ENCODE peak calls at places on chromosome 4, in six cellular contexts. U is K562, I is HepG2, N is GM12878, E is HCT116, M is H1. B is an unnamed sample.

GRCh38 chr4:148263820-148264219 is 178.4 kb downstream of the NR3C2 start:
- DNase-seq in U (no peak), I (no peak), N (no peak), E (no peak), M (no peak), B (no peak)

GRCh38 chr4:4477796-4478195 is 64.1 kb downstream of the STX18 start:
- DNase-seq in U (no peak), I (no peak), N (no peak), E (no peak), M (no peak), B (no peak)

GRCh38 chr4:101790521-101791188 is at the start of gene BANK1:
- DNase-seq in U (no peak), I (peak), N (peak), E (peak), M (peak), B (peak)

GRCh38 chr4:24203896-24204295 is 314.0 kb upstream of the PPARGC1A start:
- DNase-seq in U (no peak), I (no peak), N (no peak), E (no peak), M (no peak), B (no peak)

GRCh38 chr4:68871772-68872441 is 56.1 kb downstream of the UGT2B10 start:
- DNase-seq in U (no peak), I (peak), N (no peak), E (no peak), M (no peak), B (no peak)

GRCh38 chr4:74884282-74884681 is 48.6 kb upstream of the PARM1 start:
- DNase-seq in U (no peak), I (peak), N (no peak), E (no peak), M (no peak), B (no peak)

GRCh38 chr4:187744911-187745310 is 250.7 kb upstream of the ZFP42 start:
- DNase-seq in U (no peak), I (no peak), N (no peak), E (peak), M (no peak), B (no peak)

GRCh38 chr4:157025898-157026297 is 50.1 kb upstream of the GLRB start:
- DNase-seq in U (no peak), I (no peak), N (no peak), E (no peak), M (no peak), B (no peak)

GRCh38 chr4:139889194-139889762 is 223.7 kb downstream of the MGST2 start:
- DNase-seq in U (no peak), I (no peak), N (no peak), E (no peak), M (no peak), B (no peak)

GRCh38 chr4:107843394-107843793 is 18.7 kb downstream of the SGMS2 start:
- DNase-seq in U (no peak), I (peak), N (no peak), E (no peak), M (no peak), B (no peak)

GRCh38 chr4:98536631-98537030 is 121.8 kb downstream of the TSPAN5 start:
- DNase-seq in U (no peak), I (no peak), N (no peak), E (no peak), M (peak), B (no peak)

GRCh38 chr4:76547167-76547760 is 112.2 kb downstream of the SHROOM3 start:
- DNase-seq in U (no peak), I (no peak), N (no peak), E (no peak), M (no peak), B (no peak)

GRCh38 chr4:46839128-46839527 is 69.9 kb downstream of the COX7B2 start:
- DNase-seq in U (no peak), I (no peak), N (no peak), E (no peak), M (no peak), B (no peak)

GRCh38 chr4:103375278-103375677 is 177.1 kb upstream of the CENPE start:
- DNase-seq in U (no peak), I (no peak), N (no peak), E (peak), M (no peak), B (peak)

GRCh38 chr4:6779667-6780565 is 2.6 kb upstream of the KIAA0232 start:
- DNase-seq in U (no peak), I (peak), N (no peak), E (no peak), M (no peak), B (no peak)

GRCh38 chr4:88415982-88416381 is 37.3 kb downstream of the HERC6 start:
- DNase-seq in U (no peak), I (no peak), N (no peak), E (no peak), M (no peak), B (no peak)
- TF ChIP-seq POLR2A in U (no peak), I (no peak), N (no peak), E (no peak), M (no peak), B (no peak)

DNA sequence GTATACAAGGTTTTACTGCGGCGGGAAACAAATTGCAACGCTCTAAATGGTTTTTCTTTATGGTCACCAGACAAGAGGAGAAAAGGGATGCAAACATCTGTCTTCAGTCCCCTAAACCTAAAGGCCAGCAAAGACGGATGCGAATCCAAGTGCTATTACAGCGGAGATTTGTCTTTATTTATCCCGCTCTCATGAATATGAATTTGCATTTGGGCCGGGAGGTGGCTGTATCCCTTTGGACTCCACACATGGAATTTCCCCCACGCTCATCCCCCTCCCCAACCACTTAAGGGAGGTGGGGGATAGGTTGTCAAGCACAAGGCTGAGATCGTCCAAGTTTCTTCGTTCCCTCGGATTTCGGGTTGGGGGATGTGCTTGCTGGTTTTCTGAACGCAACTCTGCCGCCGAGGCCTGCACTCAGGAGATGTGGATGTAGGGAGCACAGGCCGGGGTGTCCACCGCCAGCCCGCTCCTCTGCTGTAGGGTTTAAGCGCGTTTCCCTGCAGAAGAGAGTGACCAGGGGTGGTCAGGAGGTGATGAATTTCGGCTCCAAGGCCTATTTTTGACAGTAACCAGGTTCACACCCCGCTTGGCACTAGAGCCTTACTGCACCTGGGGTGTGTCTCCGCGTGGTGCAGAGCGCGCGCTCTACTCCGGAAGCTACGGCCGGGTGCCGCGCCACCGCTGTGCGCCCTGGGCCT is 2.2 kb upstream of the PHOX2B start:
- DNase-seq in U (no peak), I (no peak), N (no peak), E (no peak), M (peak), B (no peak)
- TF ChIP-seq EZH2 in U (no peak), I (no peak), N (no peak), E (no peak), M (peak), B (peak)

DNA sequence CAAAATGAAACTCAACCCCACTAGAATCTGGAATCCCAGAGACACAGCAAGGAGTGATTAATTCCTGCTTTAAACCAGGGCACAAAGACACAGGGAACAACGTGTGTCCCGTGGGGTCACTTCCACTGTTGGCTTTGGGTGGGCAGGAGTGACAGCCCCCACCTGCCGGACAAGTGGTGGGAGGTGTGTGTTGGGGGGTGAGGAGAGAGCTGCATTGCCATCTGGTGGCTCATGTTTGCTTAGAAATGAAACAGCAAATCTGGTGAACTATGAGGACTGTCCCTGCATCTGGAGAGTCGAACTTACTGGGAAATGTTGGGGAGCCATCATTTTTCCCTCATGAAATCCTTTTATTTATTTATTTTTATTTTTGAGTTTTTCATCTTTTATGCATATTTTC is 75.9 kb upstream of the AFAP1 start:
- DNase-seq in U (peak), I (no peak), N (no peak), E (no peak), M (no peak), B (peak)
- TF ChIP-seq CTCF in U (peak), I (peak), N (peak), E (peak), M (peak), B (peak)

DNA sequence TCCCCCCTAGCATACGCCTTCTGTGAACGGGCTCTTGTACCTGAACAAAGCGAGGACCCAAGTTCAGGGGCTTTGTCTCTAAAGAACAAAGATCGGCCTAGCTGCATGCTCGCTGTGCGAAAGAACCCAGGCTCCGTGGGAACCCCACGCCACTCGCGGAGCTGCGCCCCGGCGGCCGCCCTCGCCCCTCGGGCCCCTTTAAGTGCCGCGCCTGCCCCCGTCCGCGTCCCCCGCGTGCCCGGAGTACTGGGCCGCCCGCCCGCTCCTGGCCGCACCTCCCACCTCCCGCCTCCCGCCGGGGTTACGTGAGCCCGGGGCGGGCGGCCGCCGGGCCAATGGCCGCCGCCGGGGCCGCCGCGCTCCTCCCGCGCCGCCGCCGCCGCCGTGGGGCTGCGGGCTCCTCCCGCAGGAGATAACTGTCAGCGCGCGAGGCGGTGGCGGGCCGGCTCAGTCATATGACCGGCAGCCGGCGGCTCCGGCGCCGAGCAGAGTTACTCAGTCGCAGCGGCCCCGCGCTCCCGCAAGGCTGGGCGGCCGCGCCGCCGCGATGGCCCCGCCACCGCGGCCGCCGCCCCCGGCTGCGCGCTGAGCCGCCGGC is at the start of gene FNIP2:
- DNase-seq in U (peak), I (peak), N (no peak), E (peak), M (peak), B (peak)
- TF ChIP-seq POLR2A in U (peak), I (peak), N (peak), E (peak), M (no peak), B (peak)

DNA sequence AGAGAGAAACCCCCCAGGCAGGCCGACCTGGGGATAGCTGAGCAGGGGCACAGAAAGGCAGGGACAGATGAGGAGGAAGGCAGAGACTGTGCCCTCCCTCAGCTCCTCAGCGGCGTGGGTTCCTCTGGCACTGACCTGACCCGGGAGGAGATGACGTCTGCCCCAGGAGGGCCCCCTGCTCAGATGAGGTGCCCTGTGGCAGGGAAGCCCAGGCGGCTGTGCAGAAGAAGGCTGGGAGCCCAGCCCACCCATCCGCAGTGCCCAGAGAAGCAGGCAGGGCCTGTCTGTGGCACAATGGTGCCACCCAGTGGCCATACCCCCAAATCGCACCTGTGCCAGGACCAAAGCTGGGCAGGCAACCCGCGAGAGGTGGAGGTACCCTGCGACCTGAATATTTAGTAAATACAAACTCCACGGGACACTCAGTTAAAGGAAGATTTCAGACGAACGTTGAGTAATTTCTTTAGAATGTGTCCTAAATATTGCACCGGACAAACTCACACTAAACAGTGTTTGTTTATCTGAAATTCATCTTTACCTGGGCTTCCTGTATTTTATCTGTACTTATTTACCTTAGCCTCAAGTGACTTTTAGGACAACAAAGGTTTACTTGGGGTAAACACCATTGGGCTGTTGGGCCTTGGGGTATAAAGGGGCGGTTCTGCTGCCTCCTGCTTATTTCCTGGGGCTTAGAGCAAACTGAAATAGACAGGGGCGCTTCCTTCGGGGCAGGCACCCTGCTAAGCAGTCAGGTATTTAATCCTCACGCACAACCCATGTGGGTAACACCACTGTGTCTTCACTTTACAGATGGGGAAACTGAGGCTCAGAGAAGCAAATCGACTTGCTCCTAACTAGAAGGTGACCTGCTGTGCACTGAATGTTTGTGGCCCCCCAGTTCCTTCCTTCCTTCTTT is 46.5 kb upstream of the HMX1 start:
- DNase-seq in U (peak), I (peak), N (no peak), E (peak), M (peak), B (peak)
- TF ChIP-seq EZH2 in U (no peak), I (no peak), N (no peak), E (no peak), M (no peak), B (no peak)

GRCh38 chr4:38668203-38668602 is 4.2 kb downstream of the KLF3 start:
- DNase-seq in U (no peak), I (no peak), N (no peak), E (no peak), M (no peak), B (no peak)

GRCh38 chr4:38669233-38669632 is 5.2 kb downstream of the KLF3 start:
- DNase-seq in U (no peak), I (no peak), N (no peak), E (no peak), M (no peak), B (peak)

GRCh38 chr4:38671594-38671943 is 7.6 kb downstream of the KLF3 start:
- DNase-seq in U (no peak), I (no peak), N (no peak), E (no peak), M (no peak), B (no peak)

GRCh38 chr4:38670939-38671593 is 7.1 kb downstream of the KLF3 start:
- DNase-seq in U (no peak), I (no peak), N (no peak), E (no peak), M (no peak), B (peak)

DNA sequence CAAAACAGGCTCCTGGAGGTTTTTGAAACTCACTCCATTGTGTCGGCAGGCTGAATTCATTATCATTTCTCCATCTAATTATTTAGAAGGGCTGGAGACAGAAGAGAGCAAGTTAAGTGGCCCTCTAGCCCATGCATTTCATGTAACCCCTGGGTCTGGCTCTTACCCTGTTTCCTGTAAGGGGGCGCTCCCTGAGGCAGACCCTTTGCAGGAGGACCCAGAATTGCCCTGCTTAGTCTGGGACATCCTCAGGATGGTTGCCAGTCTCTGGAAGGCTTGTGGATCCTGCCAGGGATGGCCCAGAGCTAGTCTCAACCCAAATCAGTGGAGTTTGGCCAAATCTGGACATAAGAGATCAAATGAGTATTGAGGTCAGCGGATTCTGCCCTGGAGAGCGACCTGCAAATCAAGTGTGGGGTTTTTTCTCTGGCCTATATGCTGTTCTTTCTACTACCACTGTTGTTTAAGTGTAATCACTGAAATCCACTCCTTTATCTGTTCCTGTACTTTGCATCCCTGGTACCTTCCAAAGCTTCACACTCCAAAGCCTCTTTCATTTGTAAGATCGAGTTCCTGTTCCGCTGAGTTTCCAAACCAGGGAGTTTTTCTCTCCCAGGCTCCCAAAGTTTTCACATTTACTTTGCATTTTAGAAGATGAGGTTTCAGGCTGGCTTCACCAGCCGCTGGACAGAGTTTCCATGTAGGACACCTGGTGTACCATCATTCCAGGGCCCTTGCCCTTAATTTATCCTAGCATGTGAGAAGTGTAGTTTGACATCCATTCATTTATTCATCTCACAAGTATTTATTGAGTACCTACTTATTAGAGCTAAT is 6.3 kb downstream of the KLF3 start:
- DNase-seq in U (no peak), I (no peak), N (no peak), E (no peak), M (no peak), B (peak)
- TF ChIP-seq CTCF in U (no peak), I (no peak), N (no peak), E (no peak), M (peak), B (no peak)